ENCODE peak calls at places on chromosomes 5 and 9, in six cellular contexts. N is upper lobe of right lung; P is CD8-positive, alpha-beta T cell; Y is HepG2; B is naive thymus-derived CD4-positive, alpha-beta T cell; V is kidney. Q is an unnamed sample.

GRCh38 chr5:128237504-128237903 is 153.9 kb downstream of the SLC12A2 start:
- DNase-seq in N (no peak), P (no peak), Y (no peak), B (no peak), V (no peak), Q (no peak)

GRCh38 chr9:84154320-84154719 is 173.7 kb downstream of the RMI1 start:
- DNase-seq in N (no peak), P (no peak), Y (no peak), B (no peak), V (no peak), Q (no peak)

GRCh38 chr5:1719860-1720259 is 79.8 kb downstream of the MRPL36 start:
- DNase-seq in N (peak; percentile 17), P (no peak), Y (no peak), B (no peak), V (peak; percentile 18), Q (no peak)

GRCh38 chr9:85741112-85741874 is 461 bp downstream of the AGTPBP1 start:
- DNase-seq in N (peak; percentile 81), P (peak; percentile 37), Y (peak; percentile 67), B (no peak), V (peak; percentile 89), Q (peak; percentile 57)

GRCh38 chr9:120885968-120886367 is 9.0 kb upstream of the PHF19 start:
- DNase-seq in N (no peak), P (no peak), Y (no peak), B (no peak), V (no peak), Q (no peak)

GRCh38 chr5:117252566-117252965 is 677.9 kb upstream of the SEMA6A start:
- DNase-seq in N (no peak), P (no peak), Y (no peak), B (no peak), V (no peak), Q (no peak)

GRCh38 chr9:127980706-127981558 is at the start of gene EEIG1:
- DNase-seq in N (peak; percentile 99), P (peak; percentile 95), Y (peak; percentile 80), B (peak; percentile 99), V (peak; percentile 99), Q (peak; percentile 98)

GRCh38 chr9:93951655-93952118 is 3.5 kb downstream of the BARX1 start:
- DNase-seq in N (no peak), P (no peak), Y (no peak), B (no peak), V (no peak), Q (no peak)

GRCh38 chr5:87076931-87077330 is 190.8 kb upstream of the RASA1 start:
- DNase-seq in N (no peak), P (no peak), Y (no peak), B (no peak), V (no peak), Q (no peak)

GRCh38 chr9:112487008-112487798 is 576 bp downstream of the KIAA1958 start:
- DNase-seq in N (peak; percentile 90), P (peak; percentile 28), Y (peak; percentile 20), B (peak; percentile 52), V (peak; percentile 89), Q (peak; percentile 23)

GRCh38 chr5:170648546-170648945 is 135.0 kb upstream of the GABRP start:
- DNase-seq in N (no peak), P (no peak), Y (no peak), B (no peak), V (no peak), Q (no peak)

GRCh38 chr5:171029401-171029800 is 167.6 kb downstream of the RANBP17 start:
- DNase-seq in N (no peak), P (no peak), Y (no peak), B (no peak), V (no peak), Q (no peak)

GRCh38 chr5:32587067-32587551 is 1.8 kb downstream of the SUB1 start:
- DNase-seq in N (no peak), P (no peak), Y (no peak), B (no peak), V (no peak), Q (no peak)

GRCh38 chr5:117624226-117624625 is 1049.6 kb upstream of the SEMA6A start:
- DNase-seq in N (no peak), P (no peak), Y (no peak), B (no peak), V (no peak), Q (no peak)

GRCh38 chr5:147483961-147484707 is 25.7 kb downstream of the DPYSL3 start:
- DNase-seq in N (no peak), P (no peak), Y (no peak), B (no peak), V (no peak), Q (no peak)

GRCh38 chr5:105807251-105807650 is 1863.5 kb downstream of the EFNA5 start:
- DNase-seq in N (no peak), P (no peak), Y (no peak), B (no peak), V (no peak), Q (no peak)
- H3K9me3 ChIP-seq in N (no peaks in the 10 kb centered on the region), P (no peaks in the 10 kb centered on the region), Y (peaks cover 12% of the 10 kb centered on the region), B (no peaks in the 10 kb centered on the region), V (no peaks in the 10 kb centered on the region), Q (no peaks in the 10 kb centered on the region)

GRCh38 chr5:135533346-135533745 is 2.4 kb downstream of the NEUROG1 start:
- DNase-seq in N (no peak), P (no peak), Y (no peak), B (no peak), V (no peak), Q (no peak)
- H3K9me3 ChIP-seq in N (no peaks in the 10 kb centered on the region), P (no peaks in the 10 kb centered on the region), Y (no peaks in the 10 kb centered on the region), B (no peaks in the 10 kb centered on the region), V (peaks cover 4% of the 10 kb centered on the region), Q (no peaks in the 10 kb centered on the region)

GRCh38 chr5:94540856-94541494 is 77.4 kb downstream of the KIAA0825 start:
- DNase-seq in N (no peak), P (no peak), Y (no peak), B (no peak), V (no peak), Q (no peak)
- H3K9me3 ChIP-seq in N (no peaks in the 10 kb centered on the region), P (no peaks in the 10 kb centered on the region), Y (peaks cover 33% of the 10 kb centered on the region), B (no peaks in the 10 kb centered on the region), V (no peaks in the 10 kb centered on the region), Q (peaks cover 4% of the 10 kb centered on the region)

DNA sequence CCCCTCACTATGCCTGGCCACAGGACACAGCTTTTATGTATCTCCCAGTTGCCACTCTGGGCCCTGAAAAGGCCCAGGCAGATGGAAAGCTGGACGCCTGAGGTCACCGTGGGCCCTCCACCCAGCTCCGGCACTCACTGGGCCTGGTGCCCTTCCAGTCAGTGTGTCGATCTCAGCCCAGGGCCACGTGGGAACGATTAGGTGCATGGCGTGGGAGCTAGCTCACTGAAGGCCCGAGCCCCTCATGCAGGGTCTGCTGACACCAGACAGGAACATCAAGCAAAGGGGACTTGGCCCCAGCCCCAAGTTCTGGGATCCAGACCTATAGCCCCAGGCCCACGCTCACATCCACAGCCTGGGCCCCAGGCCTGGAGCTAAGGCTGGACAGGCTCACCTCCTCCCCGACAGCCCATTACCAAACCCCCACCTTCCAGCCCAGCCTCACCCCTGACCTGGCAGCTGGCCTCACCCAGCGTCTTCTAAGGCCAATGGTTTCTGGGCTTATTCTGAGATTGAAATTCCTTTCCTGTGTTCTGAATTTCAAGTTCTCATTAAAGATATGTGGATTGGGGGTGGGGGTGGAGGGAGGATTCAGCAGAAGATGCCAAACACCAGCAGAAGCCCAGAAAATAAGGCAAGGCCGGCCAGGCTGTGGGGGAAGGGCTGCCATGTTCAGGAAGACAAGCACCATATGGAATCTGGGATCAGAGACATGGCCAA is 74.5 kb downstream of the ADAMTS2 start:
- DNase-seq in N (peak; percentile 71), P (no peak), Y (no peak), B (no peak), V (peak; percentile 73), Q (no peak)
- H3K9me3 ChIP-seq in N (no peaks in the 10 kb centered on the region), P (no peaks in the 10 kb centered on the region), Y (no peaks in the 10 kb centered on the region), B (no peaks in the 10 kb centered on the region), V (no peaks in the 10 kb centered on the region), Q (no peaks in the 10 kb centered on the region)

DNA sequence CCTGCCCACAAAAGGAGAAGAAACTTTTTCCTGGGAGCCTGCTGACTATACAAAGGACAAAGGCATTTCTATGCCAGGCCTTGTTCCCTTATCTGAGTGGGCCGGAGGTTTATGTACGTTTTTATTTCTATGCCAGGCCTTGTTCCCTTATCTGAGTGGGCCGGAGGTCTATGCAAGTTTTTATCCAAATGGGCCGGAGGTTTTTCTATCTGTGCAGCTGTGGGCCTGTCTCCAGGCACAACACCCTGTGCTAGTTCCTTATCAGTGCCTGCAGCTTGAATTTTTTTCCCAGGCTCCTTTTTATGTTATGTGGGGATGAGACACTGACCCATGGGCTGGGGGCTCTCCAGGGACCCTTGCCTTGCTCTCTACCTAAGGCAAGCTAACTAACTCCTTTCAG is 5.5 kb downstream of the SLC25A2 start:
- DNase-seq in N (no peak), P (no peak), Y (no peak), B (no peak), V (no peak), Q (no peak)
- H3K9me3 ChIP-seq in N (peaks cover 68% of the 10 kb centered on the region), P (peaks cover 21% of the 10 kb centered on the region), Y (peaks cover 35% of the 10 kb centered on the region), B (peaks cover 62% of the 10 kb centered on the region), V (peaks cover 7% of the 10 kb centered on the region), Q (peaks cover 15% of the 10 kb centered on the region)

GRCh38 chr9:22227986-22228385 is 218.6 kb upstream of the DMRTA1 start:
- DNase-seq in N (no peak), P (no peak), Y (no peak), B (no peak), V (no peak), Q (no peak)

GRCh38 chr9:22229069-22229468 is 217.6 kb upstream of the DMRTA1 start:
- DNase-seq in N (no peak), P (no peak), Y (no peak), B (no peak), V (no peak), Q (no peak)

GRCh38 chr9:22232971-22233370 is 213.7 kb upstream of the DMRTA1 start:
- DNase-seq in N (no peak), P (no peak), Y (no peak), B (no peak), V (no peak), Q (no peak)

DNA sequence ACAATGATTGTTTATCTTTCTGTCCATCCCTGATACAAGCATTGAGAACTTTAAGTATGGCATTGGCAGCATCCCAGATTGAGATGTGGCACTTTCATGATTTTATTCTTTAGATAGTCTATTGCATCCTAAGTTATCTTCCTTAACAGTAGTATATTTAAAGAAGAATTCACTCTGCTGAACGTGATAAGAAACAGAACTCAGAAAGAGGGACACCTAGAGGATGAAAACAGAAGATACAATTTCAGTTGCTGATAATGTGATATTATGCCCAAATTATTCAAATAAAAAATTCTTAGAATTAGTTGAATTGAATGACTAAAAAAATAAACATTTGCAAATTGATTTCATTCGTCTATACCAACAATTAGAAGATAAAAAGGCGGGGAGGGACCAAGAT is 218.1 kb upstream of the DMRTA1 start:
- DNase-seq in N (no peak), P (no peak), Y (no peak), B (no peak), V (no peak), Q (no peak)
- H3K9me3 ChIP-seq in N (no peaks in the 10 kb centered on the region), P (no peaks in the 10 kb centered on the region), Y (no peaks in the 10 kb centered on the region), B (no peaks in the 10 kb centered on the region), V (peaks cover 2% of the 10 kb centered on the region), Q (no peaks in the 10 kb centered on the region)

GRCh38 chr5:141384471-141385267 is 2.1 kb downstream of the PCDHGA7 start:
- DNase-seq in N (no peak), P (no peak), Y (no peak), B (no peak), V (peak; percentile 61), Q (no peak)
- H3K9me3 ChIP-seq in N (peaks cover 24% of the 10 kb centered on the region), P (peaks cover 4% of the 10 kb centered on the region), Y (peaks cover 10% of the 10 kb centered on the region), B (peaks cover 42% of the 10 kb centered on the region), V (peaks cover 17% of the 10 kb centered on the region), Q (peaks cover 22% of the 10 kb centered on the region)

Q was measured in T-helper 17 cell.